ENCODE peak calls at places on chromosomes 12 and 14, in four cellular contexts. Z, U, P and B are unnamed samples. For H3K4me1, the result is how much of the 10 kb centered on the place peaks cover.

GRCh38 chr12:32448581-32448980 is 49.2 kb downstream of the FGD4 start:
- DNase-seq in Z (no peak), U (no peak), P (no peak), B (no peak)

GRCh38 chr14:93965287-93965821 is 11.0 kb downstream of the ASB2 start:
- DNase-seq in Z (peak), U (no peak), P (no peak), B (no peak)

GRCh38 chr14:22213110-22213509 is 375.9 kb downstream of the DAD1 start:
- DNase-seq in Z (peak), U (no peak), P (no peak), B (no peak)

GRCh38 chr14:91349481-91350074 is 68.0 kb downstream of the CCDC88C start:
- DNase-seq in Z (no peak), U (peak), P (no peak), B (no peak)

GRCh38 chr12:2876431-2877046 is 435 bp downstream of the FOXM1 start:
- DNase-seq in Z (peak), U (peak), P (no peak), B (no peak)

GRCh38 chr12:14256139-14256538 is 109.3 kb upstream of the ATF7IP start:
- DNase-seq in Z (peak), U (no peak), P (no peak), B (no peak)

GRCh38 chr14:104676694-104677505 is 12.5 kb upstream of the INF2 start:
- DNase-seq in Z (no peak), U (no peak), P (peak), B (peak)

GRCh38 chr12:109759595-109759994 is 46.0 kb downstream of the FAM222A start:
- DNase-seq in Z (no peak), U (no peak), P (no peak), B (no peak)

GRCh38 chr12:45633733-45634132 is 95.8 kb upstream of the ARID2 start:
- DNase-seq in Z (no peak), U (no peak), P (no peak), B (no peak)

GRCh38 chr12:89185889-89186288 is 166.4 kb downstream of the DUSP6 start:
- DNase-seq in Z (peak), U (no peak), P (no peak), B (no peak)

GRCh38 chr12:59252731-59253130 is 332.4 kb upstream of the LRIG3 start:
- DNase-seq in Z (no peak), U (no peak), P (no peak), B (no peak)

GRCh38 chr12:17038923-17039322 is 433.0 kb upstream of the LMO3 start:
- DNase-seq in Z (no peak), U (no peak), P (no peak), B (no peak)

GRCh38 chr12:75323663-75324062 is 6.5 kb downstream of the CAPS2 start:
- DNase-seq in Z (no peak), U (no peak), P (no peak), B (no peak)

GRCh38 chr14:30621354-30621953 is 665 bp upstream of the SCFD1 start:
- DNase-seq in Z (peak), U (peak), P (peak), B (peak)

GRCh38 chr12:1932264-1932777 is 13.9 kb upstream of the CACNA2D4 start:
- DNase-seq in Z (no peak), U (no peak), P (peak), B (no peak)

GRCh38 chr14:67526676-67527459 is 6.2 kb upstream of the PLEKHH1 start:
- DNase-seq in Z (peak), U (peak), P (peak), B (peak)

GRCh38 chr14:33432407-33433023 is 493.8 kb downstream of the NPAS3 start:
- DNase-seq in Z (peak), U (peak), P (peak), B (peak)

GRCh38 chr12:88308825-88309224 is 166.7 kb downstream of the TMTC3 start:
- DNase-seq in Z (peak), U (no peak), P (no peak), B (no peak)

GRCh38 chr14:32201816-32202467 is at the start of gene RNU6-7:
- DNase-seq in Z (no peak), U (no peak), P (peak), B (peak)

GRCh38 chr12:110269622-110270124 is 11.4 kb upstream of the ATP2A2 start:
- DNase-seq in Z (peak), U (no peak), P (peak), B (no peak)

GRCh38 chr14:74965770-74966153 is 10.4 kb upstream of the PGF start:
- DNase-seq in Z (peak), U (no peak), P (no peak), B (no peak)

GRCh38 chr12:49537231-49537708 is 1.6 kb upstream of the KCNH3 start:
- DNase-seq in Z (no peak), U (no peak), P (peak), B (no peak)

GRCh38 chr12:131639270-131639940 is 71.5 kb upstream of the SFSWAP start:
- DNase-seq in Z (no peak), U (no peak), P (peak), B (no peak)

GRCh38 chr12:50195832-50196231 is 28.7 kb upstream of the CERS5 start:
- DNase-seq in Z (peak), U (no peak), P (no peak), B (no peak)

GRCh38 chr12:103583008-103583407 is 4.1 kb upstream of the STAB2 start:
- DNase-seq in Z (no peak), U (no peak), P (no peak), B (no peak)

GRCh38 chr12:53825246-53826081 is 73.7 kb upstream of the CISTR start:
- DNase-seq in Z (peak), U (no peak), P (peak), B (no peak)

GRCh38 chr12:110581951-110582285 is 1.2 kb downstream of the PPTC7 start:
- DNase-seq in Z (peak), U (no peak), P (no peak), B (no peak)

GRCh38 chr12:10967409-10967808 is 19.3 kb downstream of the TAS2R50 start:
- DNase-seq in Z (no peak), U (no peak), P (no peak), B (no peak)

GRCh38 chr12:76558684-76559276 is 791 bp downstream of the OSBPL8 start:
- DNase-seq in Z (peak), U (peak), P (peak), B (peak)

GRCh38 chr14:75723716-75724115 is 62.7 kb downstream of the TTLL5 start:
- DNase-seq in Z (no peak), U (no peak), P (no peak), B (no peak)

GRCh38 chr14:105883066-105884005 is 357.0 kb downstream of the TMEM121 start:
- DNase-seq in Z (no peak), U (no peak), P (no peak), B (no peak)

GRCh38 chr12:128458301-128458974 is 191.5 kb downstream of the TMEM132C start:
- DNase-seq in Z (no peak), U (no peak), P (no peak), B (peak)

GRCh38 chr14:95523818-95524448 is 7.5 kb upstream of the SYNE3 start:
- DNase-seq in Z (no peak), U (peak), P (no peak), B (no peak)
- H3K4me1 ChIP-seq in Z (under half), U (under half), P (under half), B (under half)

GRCh38 chr12:122366685-122367475 is 55.6 kb downstream of the CLIP1 start:
- DNase-seq in Z (peak), U (no peak), P (peak), B (no peak)

GRCh38 chr12:122371475-122372045 is 50.9 kb downstream of the CLIP1 start:
- DNase-seq in Z (no peak), U (no peak), P (no peak), B (no peak)

GRCh38 chr12:122363782-122364181 is 58.7 kb downstream of the CLIP1 start:
- DNase-seq in Z (no peak), U (no peak), P (no peak), B (no peak)

GRCh38 chr12:122362758-122363157 is 59.7 kb downstream of the CLIP1 start:
- DNase-seq in Z (no peak), U (no peak), P (no peak), B (no peak)

GRCh38 chr12:122368361-122369073 is 54.0 kb downstream of the CLIP1 start:
- DNase-seq in Z (peak), U (no peak), P (peak), B (no peak)
- TF ChIP-seq CTCF in Z (no peak), U (no peak), P (no peak), B (no peak)

GRCh38 chr14:83707056-83707455 is 1822.9 kb upstream of the FLRT2 start:
- DNase-seq in Z (peak), U (no peak), P (no peak), B (no peak)
- TF ChIP-seq EZH2phosphoT487 in Z (no peak), U (no peak), P (no peak), B (no peak)

GRCh38 chr12:25644964-25645363 is 91.9 kb upstream of the LMNTD1 start:
- DNase-seq in Z (no peak), U (no peak), P (no peak), B (no peak)

GRCh38 chr12:25645421-25645820 is 92.3 kb upstream of the LMNTD1 start:
- DNase-seq in Z (no peak), U (no peak), P (no peak), B (no peak)

GRCh38 chr12:25653487-25654175 is 100.5 kb upstream of the LMNTD1 start:
- DNase-seq in Z (no peak), U (peak), P (no peak), B (no peak)

DNA sequence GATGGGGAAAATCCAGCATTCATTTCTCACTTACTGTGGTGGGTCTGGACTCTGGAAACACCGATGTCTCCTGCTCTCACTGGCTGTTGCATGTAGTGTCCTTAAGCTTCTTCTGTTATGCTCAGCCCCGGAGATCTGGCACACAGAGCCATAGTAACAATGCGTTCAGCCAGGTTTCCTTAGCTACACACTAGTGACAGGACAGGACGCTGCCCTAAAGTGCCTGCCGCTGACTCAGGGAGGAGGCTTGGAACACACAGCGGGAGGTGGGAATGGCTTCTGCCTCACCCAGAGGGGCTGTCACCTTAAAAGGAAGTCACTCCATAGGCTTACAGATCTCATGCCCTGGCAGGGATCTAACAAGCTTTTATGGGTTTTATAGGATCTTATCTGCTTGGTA is 95.4 kb upstream of the LMNTD1 start:
- DNase-seq in Z (peak), U (no peak), P (peak), B (peak)
- H3K4me1 ChIP-seq in Z (under half), U (under half), P (under half), B (under half)

DNA sequence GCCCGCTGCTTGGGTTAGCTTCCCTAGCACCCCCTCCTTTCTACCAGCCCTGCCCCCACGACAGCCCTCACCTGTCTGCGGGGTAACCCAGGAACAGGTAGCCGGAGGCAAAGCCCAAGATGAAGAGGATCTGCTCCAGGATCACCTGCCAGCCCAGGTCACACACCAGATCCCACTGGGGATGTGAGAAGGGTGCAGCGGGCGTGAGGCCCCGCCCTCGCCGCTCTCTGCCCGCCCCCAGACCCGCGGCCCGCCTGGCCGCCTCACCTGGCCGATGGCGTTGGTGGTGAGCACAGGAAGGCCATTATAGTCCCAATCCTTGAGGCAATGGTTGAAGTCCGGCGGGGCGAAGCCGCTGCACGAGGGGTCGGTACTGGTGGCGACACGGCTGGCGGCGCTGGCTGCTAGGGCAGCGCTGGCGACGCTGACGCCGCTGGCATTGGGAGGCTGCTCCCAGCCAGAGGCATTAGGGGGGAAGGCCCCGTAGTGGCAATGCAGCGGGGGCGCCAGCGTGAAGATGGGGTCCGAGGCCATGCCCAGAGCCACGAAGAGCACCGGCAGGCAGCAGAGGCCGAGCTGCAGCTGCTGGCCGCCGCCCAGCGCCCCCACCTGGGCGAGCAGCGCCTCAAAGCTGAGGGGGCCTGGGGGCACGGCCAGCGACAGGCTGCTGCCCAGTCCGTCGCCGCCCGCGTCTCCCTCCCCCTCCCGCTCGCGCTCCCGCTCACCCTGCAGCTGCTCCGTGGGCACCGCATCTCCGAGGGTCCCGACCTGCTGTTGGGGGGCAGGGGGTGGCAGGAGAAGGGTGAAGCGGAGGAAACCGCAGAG is 794 bp downstream of the SLC22A17 start:
- DNase-seq in Z (no peak), U (no peak), P (peak), B (peak)
- TF ChIP-seq CTCF in Z (no peak), U (no peak), P (peak), B (peak)

DNA sequence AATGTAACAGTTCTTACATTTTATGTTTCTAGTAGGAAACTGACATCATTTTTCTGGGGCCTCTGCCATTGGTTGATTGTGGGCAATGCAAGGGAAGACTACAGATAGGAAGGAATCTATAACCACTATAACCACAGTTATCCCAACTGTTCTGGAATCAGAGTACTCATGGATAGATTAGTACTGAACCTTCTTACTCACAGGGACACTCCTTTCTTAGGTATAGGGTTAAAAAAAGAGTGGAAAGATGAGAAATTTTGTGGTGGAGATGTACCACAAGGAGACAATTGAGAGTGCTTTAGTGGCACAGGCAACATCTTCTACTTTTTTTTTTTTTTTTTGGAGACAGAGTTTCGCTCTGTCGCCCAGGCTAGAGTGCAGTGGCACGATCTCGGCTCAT is 21.0 kb downstream of the TMEM116 start:
- DNase-seq in Z (no peak), U (no peak), P (no peak), B (no peak)
- TF ChIP-seq EZH2phosphoT487 in Z (no peak), U (no peak), P (no peak), B (no peak)

GRCh38 chr14:100019156-100019882 is 45.9 kb upstream of the EVL start:
- DNase-seq in Z (no peak), U (no peak), P (peak), B (peak)
- H3K4me1 ChIP-seq in Z (under half), U (under half), P (under half), B (under half)

DNA sequence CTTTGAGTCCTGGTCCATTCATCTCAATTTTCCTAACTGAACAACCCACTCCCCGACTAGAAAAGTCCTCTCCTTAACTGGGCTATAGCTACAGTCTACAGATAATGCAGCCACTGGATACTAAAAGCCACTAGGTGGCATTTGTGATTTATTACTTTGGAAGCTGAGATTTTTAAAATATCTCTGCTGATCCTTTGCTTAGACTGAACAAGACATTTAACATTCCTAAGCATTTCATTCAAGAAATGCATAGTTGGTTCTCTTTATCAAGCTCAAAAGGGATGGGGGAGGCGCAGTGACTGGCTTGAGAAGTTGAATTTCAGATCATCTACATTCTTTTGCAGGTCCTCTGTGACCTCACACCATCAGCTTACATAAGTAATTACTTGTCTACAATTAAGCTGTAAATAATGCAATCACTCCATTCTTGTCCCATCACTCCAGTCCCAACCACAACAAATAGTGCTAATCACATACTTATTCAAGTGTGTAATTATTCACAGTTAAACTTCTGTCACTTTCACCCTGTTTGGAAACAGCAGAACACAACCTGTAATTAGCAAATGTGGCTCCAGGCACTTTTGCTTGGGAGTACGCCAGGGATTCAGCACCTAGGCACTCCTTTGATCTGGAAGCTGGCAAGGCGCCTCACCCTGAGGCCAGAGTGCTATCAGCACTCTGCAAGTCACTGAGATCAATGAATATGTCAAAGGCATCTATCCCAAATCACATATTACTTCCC is 203.5 kb downstream of the NOVA1 start:
- DNase-seq in Z (peak), U (no peak), P (no peak), B (peak)
- TF ChIP-seq CTCF in Z (peak), U (no peak), P (peak), B (peak)

GRCh38 chr14:73870525-73871235 is 16.0 kb upstream of the ZNF410 start:
- DNase-seq in Z (no peak), U (no peak), P (no peak), B (no peak)
- TF ChIP-seq EZH2phosphoT487 in Z (no peak), U (no peak), P (no peak), B (no peak)